ENCODE peak calls at places on chromosomes 6 and 20, in ten cellular contexts. One of them, this sample, is unnamed.

GRCh38 chr20:3115190-3116107 is 30.9 kb upstream of the AVP start:
- DNase-seq in stomach: no peak
- DNase-seq in SK-MEL-5: peak
- DNase-seq in nephron progenitor cell: peak
- DNase-seq in fibroblast of lung: peak
- DNase-seq in cardiac fibroblast: peak
- DNase-seq in CD8-positive, alpha-beta T cell: peak
- DNase-seq in ACHN: peak
- DNase-seq in NCI-H1105: no peak
- DNase-seq in RKO: peak
- DNase-seq in this sample: peak

GRCh38 chr6:4322846-4323309 is 187.5 kb upstream of the ECI2 start:
- DNase-seq in stomach: no peak
- DNase-seq in SK-MEL-5: no peak
- DNase-seq in nephron progenitor cell: no peak
- DNase-seq in fibroblast of lung: no peak
- DNase-seq in cardiac fibroblast: no peak
- DNase-seq in CD8-positive, alpha-beta T cell: no peak
- DNase-seq in ACHN: no peak
- DNase-seq in NCI-H1105: no peak
- DNase-seq in RKO: no peak
- DNase-seq in this sample: peak

GRCh38 chr6:10659697-10660348 is 34.6 kb downstream of the C6orf52 start:
- DNase-seq in stomach: peak
- DNase-seq in SK-MEL-5: no peak
- DNase-seq in nephron progenitor cell: peak
- DNase-seq in fibroblast of lung: no peak
- DNase-seq in cardiac fibroblast: no peak
- DNase-seq in CD8-positive, alpha-beta T cell: no peak
- DNase-seq in ACHN: peak
- DNase-seq in NCI-H1105: peak
- DNase-seq in RKO: no peak
- DNase-seq in this sample: no peak

GRCh38 chr6:38528196-38528965 is 111.3 kb downstream of the BTBD9 start:
- DNase-seq in stomach: no peak
- DNase-seq in SK-MEL-5: no peak
- DNase-seq in nephron progenitor cell: no peak
- DNase-seq in fibroblast of lung: peak
- DNase-seq in cardiac fibroblast: no peak
- DNase-seq in CD8-positive, alpha-beta T cell: no peak
- DNase-seq in ACHN: no peak
- DNase-seq in NCI-H1105: no peak
- DNase-seq in RKO: no peak
- DNase-seq in this sample: no peak

GRCh38 chr6:151616091-151616513 is 122.3 kb downstream of the CCDC170 start:
- DNase-seq in stomach: no peak
- DNase-seq in SK-MEL-5: no peak
- DNase-seq in nephron progenitor cell: no peak
- DNase-seq in fibroblast of lung: no peak
- DNase-seq in cardiac fibroblast: no peak
- DNase-seq in CD8-positive, alpha-beta T cell: no peak
- DNase-seq in ACHN: no peak
- DNase-seq in NCI-H1105: no peak
- DNase-seq in RKO: no peak
- DNase-seq in this sample: no peak

GRCh38 chr6:46821348-46821992 is 28.3 kb downstream of the MEP1A start:
- DNase-seq in stomach: no peak
- DNase-seq in SK-MEL-5: no peak
- DNase-seq in nephron progenitor cell: no peak
- DNase-seq in fibroblast of lung: no peak
- DNase-seq in cardiac fibroblast: no peak
- DNase-seq in CD8-positive, alpha-beta T cell: no peak
- DNase-seq in ACHN: no peak
- DNase-seq in NCI-H1105: no peak
- DNase-seq in RKO: no peak
- DNase-seq in this sample: no peak

GRCh38 chr6:151763303-151763702 is 44.2 kb upstream of the ESR1 start:
- DNase-seq in stomach: no peak
- DNase-seq in SK-MEL-5: peak
- DNase-seq in nephron progenitor cell: no peak
- DNase-seq in fibroblast of lung: peak
- DNase-seq in cardiac fibroblast: peak
- DNase-seq in CD8-positive, alpha-beta T cell: no peak
- DNase-seq in ACHN: no peak
- DNase-seq in NCI-H1105: no peak
- DNase-seq in RKO: no peak
- DNase-seq in this sample: peak

GRCh38 chr6:92267335-92267734 is 1152.0 kb downstream of the EPHA7 start:
- DNase-seq in stomach: no peak
- DNase-seq in SK-MEL-5: no peak
- DNase-seq in nephron progenitor cell: no peak
- DNase-seq in fibroblast of lung: no peak
- DNase-seq in cardiac fibroblast: no peak
- DNase-seq in CD8-positive, alpha-beta T cell: no peak
- DNase-seq in ACHN: no peak
- DNase-seq in NCI-H1105: no peak
- DNase-seq in RKO: no peak
- DNase-seq in this sample: no peak

GRCh38 chr20:11302436-11302835 is 615.3 kb upstream of the BTBD3 start:
- DNase-seq in stomach: no peak
- DNase-seq in SK-MEL-5: no peak
- DNase-seq in nephron progenitor cell: no peak
- DNase-seq in fibroblast of lung: peak
- DNase-seq in cardiac fibroblast: peak
- DNase-seq in CD8-positive, alpha-beta T cell: no peak
- DNase-seq in ACHN: no peak
- DNase-seq in NCI-H1105: no peak
- DNase-seq in RKO: no peak
- DNase-seq in this sample: no peak

GRCh38 chr6:35496036-35496850 is 636 bp downstream of the TEAD3 start:
- DNase-seq in stomach: peak
- DNase-seq in SK-MEL-5: no peak
- DNase-seq in nephron progenitor cell: peak
- DNase-seq in fibroblast of lung: peak
- DNase-seq in cardiac fibroblast: peak
- DNase-seq in CD8-positive, alpha-beta T cell: no peak
- DNase-seq in ACHN: peak
- DNase-seq in NCI-H1105: no peak
- DNase-seq in RKO: peak
- DNase-seq in this sample: no peak

GRCh38 chr6:112407191-112407590 is 60.1 kb downstream of the RFPL4B start:
- DNase-seq in stomach: no peak
- DNase-seq in SK-MEL-5: no peak
- DNase-seq in nephron progenitor cell: no peak
- DNase-seq in fibroblast of lung: peak
- DNase-seq in cardiac fibroblast: no peak
- DNase-seq in CD8-positive, alpha-beta T cell: no peak
- DNase-seq in ACHN: no peak
- DNase-seq in NCI-H1105: peak
- DNase-seq in RKO: no peak
- DNase-seq in this sample: peak

GRCh38 chr20:10125757-10126156 is 91.0 kb downstream of the ANKEF1 start:
- DNase-seq in stomach: no peak
- DNase-seq in SK-MEL-5: no peak
- DNase-seq in nephron progenitor cell: no peak
- DNase-seq in fibroblast of lung: peak
- DNase-seq in cardiac fibroblast: peak
- DNase-seq in CD8-positive, alpha-beta T cell: no peak
- DNase-seq in ACHN: no peak
- DNase-seq in NCI-H1105: no peak
- DNase-seq in RKO: no peak
- DNase-seq in this sample: no peak

GRCh38 chr6:12751694-12752304 is 35.2 kb downstream of the PHACTR1 start:
- DNase-seq in stomach: peak
- DNase-seq in SK-MEL-5: peak
- DNase-seq in nephron progenitor cell: peak
- DNase-seq in fibroblast of lung: peak
- DNase-seq in cardiac fibroblast: peak
- DNase-seq in CD8-positive, alpha-beta T cell: no peak
- DNase-seq in ACHN: peak
- DNase-seq in NCI-H1105: no peak
- DNase-seq in RKO: peak
- DNase-seq in this sample: no peak

GRCh38 chr20:58213112-58213511 is 15.3 kb downstream of the ANKRD60 start:
- DNase-seq in stomach: no peak
- DNase-seq in SK-MEL-5: peak
- DNase-seq in nephron progenitor cell: no peak
- DNase-seq in fibroblast of lung: peak
- DNase-seq in cardiac fibroblast: no peak
- DNase-seq in CD8-positive, alpha-beta T cell: no peak
- DNase-seq in ACHN: no peak
- DNase-seq in NCI-H1105: no peak
- DNase-seq in RKO: no peak
- DNase-seq in this sample: no peak

GRCh38 chr20:41701596-41702350 is 83.6 kb upstream of the CHD6 start:
- DNase-seq in stomach: no peak
- DNase-seq in SK-MEL-5: no peak
- DNase-seq in nephron progenitor cell: no peak
- DNase-seq in fibroblast of lung: no peak
- DNase-seq in cardiac fibroblast: no peak
- DNase-seq in CD8-positive, alpha-beta T cell: no peak
- DNase-seq in ACHN: no peak
- DNase-seq in NCI-H1105: no peak
- DNase-seq in RKO: no peak
- DNase-seq in this sample: no peak

GRCh38 chr6:52516269-52516668 is 60.6 kb downstream of the TRAM2 start:
- DNase-seq in stomach: no peak
- DNase-seq in SK-MEL-5: no peak
- DNase-seq in nephron progenitor cell: no peak
- DNase-seq in fibroblast of lung: no peak
- DNase-seq in cardiac fibroblast: no peak
- DNase-seq in CD8-positive, alpha-beta T cell: no peak
- DNase-seq in ACHN: no peak
- DNase-seq in NCI-H1105: no peak
- DNase-seq in RKO: no peak
- DNase-seq in this sample: no peak

GRCh38 chr20:25341716-25342680 is 48.6 kb downstream of the ABHD12 start:
- DNase-seq in stomach: no peak
- DNase-seq in SK-MEL-5: no peak
- DNase-seq in nephron progenitor cell: no peak
- DNase-seq in fibroblast of lung: peak
- DNase-seq in cardiac fibroblast: peak
- DNase-seq in CD8-positive, alpha-beta T cell: no peak
- DNase-seq in ACHN: no peak
- DNase-seq in NCI-H1105: peak
- DNase-seq in RKO: no peak
- DNase-seq in this sample: no peak

GRCh38 chr6:163438940-163439335 is 24.4 kb downstream of the QKI start:
- DNase-seq in stomach: peak
- DNase-seq in SK-MEL-5: no peak
- DNase-seq in nephron progenitor cell: no peak
- DNase-seq in fibroblast of lung: peak
- DNase-seq in cardiac fibroblast: no peak
- DNase-seq in CD8-positive, alpha-beta T cell: peak
- DNase-seq in ACHN: no peak
- DNase-seq in NCI-H1105: peak
- DNase-seq in RKO: no peak
- DNase-seq in this sample: no peak

GRCh38 chr20:45890077-45890996 is 671 bp downstream of the NEURL2 start:
- DNase-seq in stomach: peak
- DNase-seq in SK-MEL-5: peak
- DNase-seq in nephron progenitor cell: peak
- DNase-seq in fibroblast of lung: peak
- DNase-seq in cardiac fibroblast: peak
- DNase-seq in CD8-positive, alpha-beta T cell: peak
- DNase-seq in ACHN: no peak
- DNase-seq in NCI-H1105: no peak
- DNase-seq in RKO: no peak
- DNase-seq in this sample: no peak

GRCh38 chr6:25354078-25354940 is 75.1 kb downstream of the CARMIL1 start:
- DNase-seq in stomach: no peak
- DNase-seq in SK-MEL-5: no peak
- DNase-seq in nephron progenitor cell: no peak
- DNase-seq in fibroblast of lung: peak
- DNase-seq in cardiac fibroblast: no peak
- DNase-seq in CD8-positive, alpha-beta T cell: no peak
- DNase-seq in ACHN: peak
- DNase-seq in NCI-H1105: no peak
- DNase-seq in RKO: no peak
- DNase-seq in this sample: no peak

GRCh38 chr20:4012631-4013030 is 2.7 kb downstream of the RNF24 start:
- DNase-seq in stomach: no peak
- DNase-seq in SK-MEL-5: no peak
- DNase-seq in nephron progenitor cell: no peak
- DNase-seq in fibroblast of lung: peak
- DNase-seq in cardiac fibroblast: peak
- DNase-seq in CD8-positive, alpha-beta T cell: no peak
- DNase-seq in ACHN: no peak
- DNase-seq in NCI-H1105: no peak
- DNase-seq in RKO: no peak
- DNase-seq in this sample: peak

GRCh38 chr6:167748046-167748445 is 78.7 kb upstream of the AFDN start:
- DNase-seq in stomach: peak
- DNase-seq in SK-MEL-5: no peak
- DNase-seq in nephron progenitor cell: no peak
- DNase-seq in fibroblast of lung: no peak
- DNase-seq in cardiac fibroblast: no peak
- DNase-seq in CD8-positive, alpha-beta T cell: no peak
- DNase-seq in ACHN: no peak
- DNase-seq in NCI-H1105: no peak
- DNase-seq in RKO: no peak
- DNase-seq in this sample: no peak

GRCh38 chr6:8100159-8100854 is 2.0 kb downstream of the EEF1E1 start:
- DNase-seq in stomach: no peak
- DNase-seq in SK-MEL-5: no peak
- DNase-seq in nephron progenitor cell: no peak
- DNase-seq in fibroblast of lung: no peak
- DNase-seq in cardiac fibroblast: no peak
- DNase-seq in CD8-positive, alpha-beta T cell: no peak
- DNase-seq in ACHN: no peak
- DNase-seq in NCI-H1105: no peak
- DNase-seq in RKO: no peak
- DNase-seq in this sample: no peak

This sample was measured in PC-9.